ENCODE peak calls at places on chromosome 21, in ten cellular contexts. V is CD8-positive, alpha-beta memory T cell; S is left ventricle myocardium inferior; J is psoas muscle; G is body of pancreas; X is astrocyte of the cerebellum; R is astrocyte of the spinal cord; L is ovary; C is fibroblast of the aortic adventitia; M is GM12865. Q is an unnamed sample.

GRCh38 chr21:17458279-17458678 is 54.6 kb upstream of the CXADR start:
- DNase-seq in R (no peak), S (no peak), X (no peak), G (no peak), L (no peak), J (no peak), C (no peak), M (no peak), V (no peak), Q (no peak)

GRCh38 chr21:37855568-37856391 is 60.5 kb downstream of the KCNJ6 start:
- DNase-seq in J (no peak), S (no peak), M (no peak), X (peak), G (no peak), L (no peak), V (no peak), R (peak), C (peak), Q (no peak)

GRCh38 chr21:44892536-44893277 is 19.2 kb upstream of the PTTG1IP start:
- DNase-seq in G (peak), V (peak), C (peak), X (no peak), M (peak), S (peak), R (no peak), J (peak), L (no peak), Q (no peak)

GRCh38 chr21:15004721-15005370 is 60.0 kb downstream of the NRIP1 start:
- DNase-seq in V (no peak), J (no peak), S (no peak), C (peak), X (no peak), M (no peak), L (no peak), G (no peak), R (no peak), Q (no peak)

GRCh38 chr21:29114765-29115164 is 15.7 kb upstream of the MAP3K7CL start:
- DNase-seq in G (no peak), J (no peak), R (peak), X (peak), V (no peak), S (no peak), M (no peak), C (peak), L (no peak), Q (peak)

GRCh38 chr21:23725576-23725975 is 1881.7 kb downstream of the MRPL39 start:
- DNase-seq in C (no peak), J (no peak), R (no peak), G (no peak), L (no peak), S (no peak), M (peak), V (no peak), X (no peak), Q (peak)

GRCh38 chr21:39904457-39904856 is 37.2 kb downstream of the PCP4 start:
- DNase-seq in C (no peak), L (no peak), J (no peak), X (no peak), V (no peak), M (no peak), R (no peak), G (no peak), S (no peak), Q (no peak)

GRCh38 chr21:37849703-37850102 is 66.6 kb downstream of the KCNJ6 start:
- DNase-seq in J (no peak), L (no peak), R (peak), C (peak), G (no peak), X (peak), S (no peak), V (no peak), M (no peak), Q (no peak)

GRCh38 chr21:31731112-31731801 is 661 bp downstream of the SCAF4 start:
- DNase-seq in C (no peak), R (no peak), J (peak), L (peak), X (no peak), M (peak), V (peak), S (peak), G (peak), Q (no peak)

GRCh38 chr21:27079807-27080206 is 112.9 kb upstream of the ADAMTS5 start:
- DNase-seq in L (no peak), J (no peak), S (no peak), R (no peak), V (no peak), C (no peak), M (no peak), X (no peak), G (no peak), Q (no peak)

GRCh38 chr21:37871121-37871862 is 45.0 kb downstream of the KCNJ6 start:
- DNase-seq in X (no peak), C (peak), L (no peak), J (no peak), R (peak), V (no peak), M (no peak), G (no peak), S (no peak), Q (no peak)

GRCh38 chr21:37259426-37259825 is 7.7 kb downstream of the VPS26C start:
- DNase-seq in L (no peak), X (no peak), G (no peak), C (no peak), S (no peak), M (no peak), J (no peak), R (no peak), V (no peak), Q (no peak)

GRCh38 chr21:29208666-29209059 is 78.2 kb downstream of the MAP3K7CL start:
- DNase-seq in R (peak), L (no peak), C (peak), J (no peak), G (no peak), M (no peak), V (no peak), X (peak), S (no peak), Q (no peak)

DNA sequence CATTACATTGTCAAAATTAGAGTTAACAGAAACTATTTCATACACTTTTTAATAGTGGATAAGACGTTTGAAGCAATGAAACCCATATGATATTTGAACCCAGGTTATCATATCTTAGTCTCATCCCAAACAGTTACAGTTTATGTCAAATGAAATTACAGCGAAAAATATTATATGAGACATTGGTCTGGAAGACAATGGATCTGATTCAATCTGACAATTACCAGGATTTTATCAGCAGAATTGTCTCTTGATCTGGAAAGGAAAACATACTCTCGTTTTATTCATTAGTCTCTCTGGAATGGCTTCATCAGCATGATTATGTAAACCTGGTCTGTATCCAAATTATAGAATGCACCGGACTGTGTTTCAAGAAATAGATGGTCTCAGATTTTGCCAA is 818.6 kb downstream of the NCAM2 start:
- DNase-seq in V (no peak), L (no peak), M (no peak), C (no peak), R (no peak), X (no peak), G (no peak), J (no peak), S (no peak), Q (no peak)
- H3K4me3 ChIP-seq in V (no peak), L (no peak), M (no peak), C (no peak), R (no peak), X (no peak), G (no peak), J (no peak), S (no peak), Q (no peak)

DNA sequence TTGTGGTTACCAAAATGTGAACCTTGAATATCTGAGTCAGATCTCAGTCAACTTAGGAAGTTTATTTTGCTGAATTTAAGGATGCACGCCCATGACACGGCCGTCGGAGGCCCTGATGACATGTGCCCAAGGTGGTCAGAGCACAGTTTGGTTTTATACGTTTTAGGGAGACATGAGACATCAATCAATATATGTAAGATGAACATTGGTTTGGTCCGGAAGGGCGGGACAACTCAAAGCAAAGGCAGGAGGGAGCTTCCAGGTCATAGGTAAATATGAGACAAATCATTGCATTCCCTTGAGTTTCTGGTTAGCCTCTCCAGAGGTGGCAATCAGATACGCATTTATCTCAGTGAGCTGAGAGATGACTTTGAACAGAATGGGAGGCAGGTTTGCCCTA is 1.0 kb upstream of the PRMT2 start:
- DNase-seq in X (no peak), M (no peak), R (no peak), J (no peak), C (no peak), V (no peak), G (no peak), L (no peak), S (no peak), Q (no peak)
- H3K4me3 ChIP-seq in X (peak), M (peak), R (no peak), J (peak), C (peak), V (peak), G (no peak), L (no peak), S (peak), Q (peak)

DNA sequence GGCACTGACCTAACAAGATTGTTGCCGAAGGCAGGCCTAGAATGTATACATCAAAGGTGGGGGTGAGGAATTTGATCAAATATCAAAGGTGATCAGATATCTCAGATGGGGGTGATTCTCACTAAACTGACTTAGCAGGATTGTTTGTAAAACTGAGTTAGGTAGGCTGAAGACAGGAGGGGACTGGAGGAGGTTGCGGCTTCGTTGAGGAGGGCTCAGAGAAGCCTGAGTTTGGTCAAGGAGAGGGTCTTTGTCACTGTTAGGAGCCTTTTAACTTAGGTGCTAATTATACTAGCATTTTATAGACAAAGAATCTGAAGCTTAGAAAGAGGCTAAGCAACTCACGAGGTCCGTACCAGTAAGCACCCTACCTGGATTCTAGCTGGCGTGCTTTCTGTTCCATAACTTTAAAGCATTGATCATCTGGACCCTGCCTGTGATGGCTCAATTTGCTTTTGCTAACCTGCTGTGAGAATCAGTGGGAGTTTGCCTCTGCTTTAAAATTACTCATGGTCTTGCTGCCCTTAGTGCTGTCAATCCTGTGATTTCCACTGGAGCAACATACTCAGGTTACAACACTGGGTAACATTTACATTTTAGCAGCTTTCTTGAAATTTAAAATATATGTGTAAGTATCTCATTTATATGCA is 49.8 kb downstream of the ITSN1 start:
- DNase-seq in S (no peak), X (no peak), G (no peak), C (no peak), V (no peak), R (no peak), M (no peak), J (no peak), L (no peak), Q (no peak)
- H3K4me3 ChIP-seq in S (no peak), X (no peak), G (no peak), C (no peak), V (no peak), R (no peak), M (no peak), J (no peak), L (no peak), Q (no peak)

DNA sequence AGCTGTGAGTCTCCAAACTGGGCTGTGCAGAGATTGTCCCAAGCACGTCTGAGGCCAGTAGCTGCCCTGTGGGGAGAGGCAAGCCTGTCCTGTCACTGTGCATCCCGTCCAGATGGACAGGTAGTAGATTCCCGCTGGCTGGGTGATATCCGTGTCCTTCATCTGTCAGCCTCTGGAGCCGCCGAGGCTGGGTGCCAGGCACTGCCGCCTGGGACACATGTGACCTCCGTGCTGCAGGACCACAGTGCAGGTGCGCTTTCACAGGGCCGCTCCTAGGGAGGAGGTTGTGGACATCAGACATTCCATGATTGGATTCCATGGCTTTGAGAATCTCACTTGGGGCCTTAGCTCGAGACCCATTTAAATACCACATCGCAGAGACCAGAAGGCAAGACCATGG is 4.7 kb downstream of the PDXK start:
- DNase-seq in J (no peak), L (no peak), X (no peak), M (no peak), V (no peak), C (no peak), S (peak), G (peak), R (no peak), Q (no peak)
- H3K4me3 ChIP-seq in J (no peak), L (no peak), X (no peak), M (no peak), V (no peak), C (no peak), S (no peak), G (no peak), R (no peak), Q (no peak)

GRCh38 chr21:43851593-43851992 is 13.4 kb upstream of the AGPAT3 start:
- DNase-seq in C (no peak), X (no peak), V (no peak), S (no peak), J (no peak), R (no peak), G (no peak), L (no peak), M (no peak), Q (no peak)

GRCh38 chr21:43855955-43856354 is 9.1 kb upstream of the AGPAT3 start:
- DNase-seq in R (no peak), J (no peak), C (no peak), V (no peak), S (no peak), G (no peak), L (no peak), M (no peak), X (no peak), Q (no peak)

GRCh38 chr21:43858806-43859648 is 6.0 kb upstream of the AGPAT3 start:
- DNase-seq in S (no peak), V (no peak), J (no peak), R (no peak), L (no peak), X (no peak), M (no peak), C (no peak), G (no peak), Q (no peak)

GRCh38 chr21:43853851-43854772 is 10.9 kb upstream of the AGPAT3 start:
- DNase-seq in V (no peak), S (no peak), M (no peak), L (no peak), G (no peak), J (no peak), C (no peak), X (no peak), R (no peak), Q (no peak)

GRCh38 chr21:43854773-43855633 is 10.0 kb upstream of the AGPAT3 start:
- DNase-seq in V (no peak), L (no peak), J (no peak), M (peak), C (no peak), S (no peak), G (no peak), R (no peak), X (no peak), Q (no peak)
- H3K4me3 ChIP-seq in V (no peak), L (no peak), J (no peak), M (no peak), C (no peak), S (no peak), G (no peak), R (no peak), X (no peak), Q (no peak)

GRCh38 chr21:46284722-46285121 is 689 bp downstream of the MCM3AP start:
- DNase-seq in X (no peak), L (no peak), J (no peak), G (no peak), S (no peak), C (no peak), V (no peak), M (no peak), R (no peak), Q (no peak)
- H3K4me3 ChIP-seq in X (peak), L (no peak), J (peak), G (no peak), S (peak), C (peak), V (peak), M (peak), R (peak), Q (peak)

GRCh38 chr21:33139084-33139483 is 69.1 kb downstream of the OLIG1 start:
- DNase-seq in M (no peak), J (no peak), L (no peak), S (no peak), R (no peak), X (no peak), C (no peak), V (no peak), G (no peak), Q (no peak)
- H3K4me3 ChIP-seq in M (no peak), J (no peak), L (no peak), S (no peak), R (no peak), X (no peak), C (no peak), V (no peak), G (no peak), Q (no peak)

GRCh38 chr21:25560151-25560783 is 47.0 kb downstream of the MRPL39 start:
- DNase-seq in L (no peak), R (no peak), V (no peak), G (no peak), M (peak), J (no peak), X (no peak), C (no peak), S (no peak), Q (no peak)

GRCh38 chr21:25564349-25564948 is 42.8 kb downstream of the MRPL39 start:
- DNase-seq in S (no peak), M (peak), V (no peak), L (no peak), J (no peak), X (no peak), C (no peak), G (no peak), R (no peak), Q (no peak)

GRCh38 chr21:25563399-25564116 is 43.7 kb downstream of the MRPL39 start:
- DNase-seq in G (no peak), C (peak), J (no peak), X (no peak), L (no peak), V (peak), S (no peak), M (peak), R (peak), Q (no peak)

GRCh38 chr21:25561668-25562641 is 45.3 kb downstream of the MRPL39 start:
- DNase-seq in V (peak), J (peak), M (peak), C (peak), G (peak), S (peak), L (peak), X (peak), R (peak), Q (no peak)

GRCh38 chr21:25562660-25563059 is 44.6 kb downstream of the MRPL39 start:
- DNase-seq in R (peak), S (no peak), M (peak), J (no peak), G (no peak), X (no peak), L (no peak), V (peak), C (peak), Q (no peak)
- H3K4me3 ChIP-seq in R (peak), S (peak), M (peak), J (peak), G (no peak), X (peak), L (peak), V (peak), C (peak), Q (no peak)